ENCODE peak calls at places on chromosome 9, in eight cellular contexts. F is neural progenitor cell, I is body of pancreas, E is adrenal gland, H is cardiac muscle cell, W is upper lobe of left lung, S is psoas muscle, J is tibial artery. R is an unnamed sample. For H3K4me1, the result is how much of the 10 kb centered on the place peaks cover.

GRCh38 chr9:124878518-124878917 is 16.6 kb downstream of the ARPC5L start:
- DNase-seq in F (no peak), I (no peak), E (no peak), H (no peak), W (no peak), S (no peak), J (no peak), R (no peak)

GRCh38 chr9:137095664-137096517 is 9.1 kb downstream of the MAN1B1 start:
- DNase-seq in F (no peak), I (no peak), E (no peak), H (no peak), W (peak), S (no peak), J (no peak), R (no peak)

GRCh38 chr9:78775211-78775610 is 478.3 kb downstream of the PSAT1 start:
- DNase-seq in F (no peak), I (no peak), E (no peak), H (no peak), W (no peak), S (no peak), J (no peak), R (no peak)

GRCh38 chr9:111412280-111412679 is 71.9 kb downstream of the ECPAS start:
- DNase-seq in F (no peak), I (no peak), E (no peak), H (peak), W (no peak), S (no peak), J (no peak), R (no peak)

GRCh38 chr9:117076571-117077300 is 338.1 kb downstream of the ASTN2 start:
- DNase-seq in F (no peak), I (no peak), E (no peak), H (no peak), W (no peak), S (no peak), J (no peak), R (no peak)

GRCh38 chr9:15873573-15874177 is 320.8 kb downstream of the CCDC171 start:
- DNase-seq in F (peak), I (no peak), E (no peak), H (peak), W (no peak), S (no peak), J (no peak), R (no peak)

GRCh38 chr9:13778486-13779110 is 499.1 kb upstream of the MPDZ start:
- DNase-seq in F (peak), I (no peak), E (no peak), H (peak), W (no peak), S (no peak), J (no peak), R (no peak)

GRCh38 chr9:13586726-13587392 is 307.4 kb upstream of the MPDZ start:
- DNase-seq in F (no peak), I (no peak), E (no peak), H (no peak), W (no peak), S (no peak), J (no peak), R (no peak)

GRCh38 chr9:96321515-96321914 is 19.5 kb upstream of the HSD17B3 start:
- DNase-seq in F (peak), I (no peak), E (no peak), H (no peak), W (no peak), S (no peak), J (no peak), R (no peak)

GRCh38 chr9:132881826-132882225 is 3.1 kb downstream of the SPACA9 start:
- DNase-seq in F (no peak), I (no peak), E (no peak), H (no peak), W (no peak), S (no peak), J (no peak), R (no peak)

GRCh38 chr9:124697326-124698200 is 73.5 kb downstream of the NR6A1 start:
- DNase-seq in F (no peak), I (no peak), E (no peak), H (peak), W (no peak), S (no peak), J (no peak), R (peak)

GRCh38 chr9:114777841-114778240 is 28.0 kb downstream of the TNFSF15 start:
- DNase-seq in F (no peak), I (no peak), E (no peak), H (no peak), W (no peak), S (no peak), J (no peak), R (no peak)

GRCh38 chr9:75964431-75964830 is 74.0 kb downstream of the PCSK5 start:
- DNase-seq in F (no peak), I (no peak), E (no peak), H (no peak), W (no peak), S (no peak), J (no peak), R (no peak)

GRCh38 chr9:114016101-114016500 is 62.0 kb downstream of the AMBP start:
- DNase-seq in F (no peak), I (peak), E (no peak), H (no peak), W (peak), S (no peak), J (no peak), R (no peak)

GRCh38 chr9:82894961-82895902 is 167.7 kb downstream of the RASEF start:
- DNase-seq in F (no peak), I (no peak), E (no peak), H (no peak), W (no peak), S (no peak), J (no peak), R (no peak)

GRCh38 chr9:1217076-1217475 is 166.9 kb downstream of the DMRT2 start:
- DNase-seq in F (no peak), I (no peak), E (no peak), H (peak), W (no peak), S (no peak), J (no peak), R (no peak)

GRCh38 chr9:94870465-94870792 is 143.9 kb downstream of the AOPEP start:
- DNase-seq in F (no peak), I (no peak), E (no peak), H (no peak), W (no peak), S (no peak), J (no peak), R (no peak)
- H3K4me1 ChIP-seq in F (under half), I (under half), E (under half), H (half or more), W (half or more), S (half or more), J (half or more), R (half or more)

DNA sequence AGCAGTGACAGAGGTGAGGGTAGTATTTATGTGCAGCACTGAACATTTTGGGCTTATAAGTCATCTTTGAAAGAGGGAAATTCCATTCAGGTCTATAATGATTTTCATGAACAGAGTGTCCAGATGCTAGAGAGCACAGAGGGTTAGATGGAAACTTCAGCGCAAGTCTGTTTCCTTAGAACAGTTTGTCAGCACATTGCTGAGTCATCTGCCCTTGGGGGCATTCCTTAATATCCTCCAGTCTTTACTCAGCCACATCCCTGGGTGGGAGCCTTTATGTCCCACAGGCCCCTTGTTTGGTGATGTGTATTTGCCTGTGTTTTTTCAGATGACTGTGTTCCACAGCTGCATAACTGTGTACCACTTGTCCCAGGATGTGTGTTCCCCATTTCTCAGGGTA is 138.5 kb upstream of the S1PR3 start:
- DNase-seq in F (no peak), I (no peak), E (peak), H (peak), W (no peak), S (no peak), J (no peak), R (peak)
- H3K27ac ChIP-seq in F (no peak), I (no peak), E (no peak), H (no peak), W (no peak), S (no peak), J (no peak), R (peak)

DNA sequence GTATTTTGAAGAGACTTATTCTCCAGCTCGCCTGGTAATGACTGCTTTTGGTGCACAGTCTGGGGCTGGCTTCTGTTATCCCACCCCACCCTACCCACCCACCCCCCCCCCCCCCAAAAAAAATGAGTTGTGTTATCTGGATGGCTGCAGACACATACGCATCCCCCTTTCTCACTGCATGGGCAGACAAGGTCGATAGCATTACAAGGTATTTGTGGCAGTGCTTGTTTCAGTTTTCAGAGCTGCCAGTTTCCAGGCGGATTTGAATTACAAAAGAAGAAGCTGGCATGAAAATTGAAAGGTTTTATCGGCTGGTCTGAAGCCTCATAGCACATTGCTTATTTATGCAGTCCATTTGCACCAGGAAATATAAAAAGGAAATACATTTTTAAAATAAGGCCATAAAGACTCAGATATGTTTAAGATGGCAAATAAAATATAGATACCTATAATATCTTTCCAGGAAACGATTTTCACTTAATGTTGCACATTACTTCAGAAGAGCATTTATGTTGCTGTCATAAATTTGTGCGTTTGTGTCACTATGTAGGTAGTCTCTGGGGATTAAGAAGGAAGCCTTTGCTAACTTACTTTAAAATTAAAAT is 85.1 kb upstream of the GRHPR start:
- DNase-seq in F (no peak), I (no peak), E (no peak), H (no peak), W (no peak), S (no peak), J (no peak), R (no peak)
- H3K4me1 ChIP-seq in F (under half), I (under half), E (under half), H (under half), W (under half), S (under half), J (under half), R (under half)

GRCh38 chr9:35911690-35912089 is 2.4 kb downstream of the SPAAR start:
- DNase-seq in F (no peak), I (no peak), E (no peak), H (no peak), W (no peak), S (no peak), J (no peak), R (no peak)
- H3K27ac ChIP-seq in F (no peak), I (no peak), E (no peak), H (no peak), W (peak), S (no peak), J (peak), R (no peak)

GRCh38 chr9:134538856-134539562 is 102.6 kb upstream of the COL5A1 start:
- DNase-seq in F (no peak), I (no peak), E (no peak), H (peak), W (no peak), S (no peak), J (no peak), R (no peak)
- H3K4me1 ChIP-seq in F (under half), I (under half), E (under half), H (under half), W (under half), S (under half), J (under half), R (half or more)

DNA sequence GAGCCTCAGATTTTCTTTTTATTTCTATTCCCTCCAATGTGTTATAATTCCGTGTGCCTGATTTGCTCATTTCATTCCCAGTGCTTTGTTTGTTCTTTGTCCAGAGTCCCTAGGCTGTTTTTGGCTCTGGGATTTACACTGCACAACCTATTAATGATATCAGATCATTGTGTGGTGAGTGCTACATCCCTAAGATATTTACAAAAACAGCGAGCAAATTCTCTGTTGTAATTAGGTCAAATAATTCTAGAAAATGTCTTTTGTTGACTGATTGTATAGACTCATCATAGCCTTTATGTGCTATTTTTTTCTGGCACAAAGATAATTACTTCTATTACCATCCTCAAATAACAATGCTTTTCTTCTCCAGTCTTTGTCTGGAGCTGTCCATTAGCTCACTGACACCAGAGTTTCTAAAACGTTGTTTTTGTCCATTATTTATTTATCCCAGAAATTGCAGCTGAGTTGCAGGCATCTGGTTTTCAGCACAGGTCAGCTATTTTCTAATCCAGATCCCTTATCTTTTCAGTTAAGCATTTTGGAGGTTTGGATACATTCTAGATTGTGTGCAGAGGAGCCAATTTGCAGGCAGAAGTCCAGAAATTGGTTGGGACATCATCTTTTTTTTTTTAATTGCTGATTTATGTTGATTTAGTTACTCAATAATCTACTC is 379.9 kb upstream of the DMAC1 start:
- DNase-seq in F (no peak), I (no peak), E (no peak), H (no peak), W (no peak), S (no peak), J (no peak), R (no peak)
- H3K27ac ChIP-seq in F (no peak), I (no peak), E (no peak), H (no peak), W (no peak), S (no peak), J (no peak), R (no peak)

GRCh38 chr9:94911211-94911610 is 184.7 kb downstream of the AOPEP start:
- DNase-seq in F (no peak), I (no peak), E (no peak), H (no peak), W (no peak), S (no peak), J (no peak), R (no peak)

GRCh38 chr9:94911986-94912635 is 185.6 kb downstream of the AOPEP start:
- DNase-seq in F (no peak), I (no peak), E (no peak), H (peak), W (no peak), S (no peak), J (no peak), R (no peak)

GRCh38 chr9:94912700-94913249 is 186.3 kb downstream of the AOPEP start:
- DNase-seq in F (peak), I (no peak), E (no peak), H (peak), W (no peak), S (no peak), J (no peak), R (peak)

GRCh38 chr9:94915476-94916450 is 189.3 kb downstream of the AOPEP start:
- DNase-seq in F (no peak), I (no peak), E (peak), H (no peak), W (no peak), S (no peak), J (no peak), R (no peak)

DNA sequence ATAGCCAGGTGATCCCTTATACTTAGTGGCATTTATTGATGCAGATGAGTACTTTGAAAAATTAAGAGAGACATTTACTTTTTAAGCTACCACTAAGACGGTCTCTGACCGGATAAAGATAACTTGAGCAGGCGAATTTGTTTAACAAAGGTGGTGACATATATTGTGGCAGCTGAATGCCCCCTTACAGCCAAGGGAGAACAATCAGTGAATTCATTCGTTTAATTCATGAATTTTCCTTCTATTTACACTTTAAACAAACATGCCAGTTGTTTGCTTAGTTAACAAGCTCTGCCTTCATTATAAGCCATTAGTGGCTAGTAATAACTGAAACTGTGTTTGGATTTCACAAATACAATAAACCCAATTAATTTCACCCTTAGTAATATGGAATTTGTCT is 187.1 kb downstream of the AOPEP start:
- DNase-seq in F (peak), I (no peak), E (no peak), H (no peak), W (no peak), S (no peak), J (no peak), R (no peak)
- H3K4me1 ChIP-seq in F (under half), I (under half), E (under half), H (half or more), W (under half), S (under half), J (under half), R (under half)